ENCODE peak calls at places on chromosomes 7 and 10, in eight cellular contexts. I is heart right ventricle, Z is kidney epithelial cell, O is fibroblast of lung, A is left ventricle myocardium inferior, J is cardiac fibroblast, F is colonic mucosa, X is neural progenitor cell. G is an unnamed sample.

GRCh38 chr10:97132273-97132672 is 53.5 kb downstream of the SLIT1 start:
- DNase-seq in I (no peak), Z (no peak), O (no peak), A (no peak), J (no peak), F (no peak), X (no peak), G (no peak)

GRCh38 chr10:58743466-58744115 is 230.9 kb downstream of the BICC1 start:
- DNase-seq in I (no peak), Z (no peak), O (no peak), A (no peak), J (peak; percentile 68), F (no peak), X (peak; percentile 70), G (peak; percentile 67)

GRCh38 chr10:3397231-3397630 is 224.6 kb upstream of the PITRM1 start:
- DNase-seq in I (no peak), Z (no peak), O (no peak), A (no peak), J (peak; percentile 37), F (no peak), X (no peak), G (no peak)

GRCh38 chr7:37208528-37208927 is 240.1 kb downstream of the ELMO1 start:
- DNase-seq in I (no peak), Z (peak; percentile 31), O (peak; percentile 99), A (peak; percentile 44), J (peak; percentile 78), F (peak; percentile 60), X (peak; percentile 70), G (peak; percentile 93)

GRCh38 chr10:102540023-102540422 is 36.3 kb downstream of the SUFU start:
- DNase-seq in I (no peak), Z (no peak), O (peak; percentile 17), A (no peak), J (peak; percentile 34), F (no peak), X (no peak), G (peak; percentile 35)

GRCh38 chr7:135877799-135878198 is 99.4 kb downstream of the MTPN start:
- DNase-seq in I (no peak), Z (peak; percentile 80), O (peak; percentile 77), A (no peak), J (peak; percentile 71), F (no peak), X (no peak), G (peak; percentile 37)

GRCh38 chr7:136000288-136000913 is 23.2 kb upstream of the MTPN start:
- DNase-seq in I (no peak), Z (no peak), O (peak; percentile 15), A (no peak), J (peak; percentile 42), F (no peak), X (no peak), G (no peak)

GRCh38 chr7:151777913-151778670 is 98.8 kb downstream of the PRKAG2 start:
- DNase-seq in I (no peak), Z (no peak), O (no peak), A (peak; percentile 13), J (no peak), F (no peak), X (no peak), G (no peak)

GRCh38 chr10:23461557-23461956 is 22.7 kb downstream of the OTUD1 start:
- DNase-seq in I (no peak), Z (no peak), O (no peak), A (no peak), J (no peak), F (no peak), X (peak; percentile 7), G (no peak)

GRCh38 chr7:101170617-101171441 is 5.5 kb upstream of the VGF start:
- DNase-seq in I (no peak), Z (no peak), O (no peak), A (no peak), J (no peak), F (no peak), X (no peak), G (no peak)

GRCh38 chr7:35749548-35749947 is 51.3 kb upstream of the SEPTIN7 start:
- DNase-seq in I (peak; percentile 25), Z (no peak), O (peak; percentile 56), A (peak; percentile 36), J (no peak), F (no peak), X (no peak), G (peak; percentile 86)

GRCh38 chr7:45224832-45225231 is 67.2 kb downstream of the RAMP3 start:
- DNase-seq in I (no peak), Z (no peak), O (no peak), A (no peak), J (no peak), F (no peak), X (peak; percentile 65), G (no peak)

GRCh38 chr7:89826574-89826973 is 327.7 kb upstream of the STEAP1 start:
- DNase-seq in I (no peak), Z (no peak), O (no peak), A (no peak), J (no peak), F (no peak), X (no peak), G (no peak)

GRCh38 chr7:1432411-1433082 is 26.7 kb downstream of the MICALL2 start:
- DNase-seq in I (peak; percentile 78), Z (no peak), O (peak; percentile 46), A (peak; percentile 69), J (peak; percentile 71), F (peak; percentile 85), X (peak; percentile 84), G (peak; percentile 51)

GRCh38 chr7:12062062-12062461 is 149.0 kb upstream of the TMEM106B start:
- DNase-seq in I (no peak), Z (no peak), O (no peak), A (no peak), J (peak; percentile 24), F (no peak), X (no peak), G (no peak)

GRCh38 chr7:47653550-47654351 is 71.8 kb upstream of the TNS3 start:
- DNase-seq in I (no peak), Z (no peak), O (peak; percentile 68), A (no peak), J (peak; percentile 86), F (no peak), X (no peak), G (peak; percentile 93)

GRCh38 chr10:77887631-77888355 is 38.8 kb downstream of the DLG5 start:
- DNase-seq in I (no peak), Z (no peak), O (peak; percentile 13), A (no peak), J (peak; percentile 15), F (no peak), X (no peak), G (peak; percentile 42)

GRCh38 chr10:36114913-36115312 is 472.8 kb upstream of the FZD8 start:
- DNase-seq in I (no peak), Z (no peak), O (peak; percentile 4), A (no peak), J (peak; percentile 66), F (no peak), X (no peak), G (peak; percentile 97)

GRCh38 chr7:121084748-121085336 is 96.3 kb downstream of the CPED1 start:
- DNase-seq in I (peak; percentile 11), Z (peak; percentile 82), O (peak; percentile 86), A (no peak), J (peak; percentile 98), F (no peak), X (no peak), G (peak; percentile 97)

GRCh38 chr10:70830185-70830584 is 14.4 kb downstream of the SGPL1 start:
- DNase-seq in I (no peak), Z (no peak), O (no peak), A (no peak), J (no peak), F (no peak), X (no peak), G (no peak)
- TF ChIP-seq CTCF in I (no peak), Z (no peak), O (no peak), A (no peak), J (no peak), F (no peak), X (no peak), G (no peak)

GRCh38 chr10:123136221-123136805 is 543 bp downstream of the HMX3 start:
- DNase-seq in I (no peak), Z (no peak), O (no peak), A (no peak), J (no peak), F (no peak), X (no peak), G (no peak)
- H3K4me3 ChIP-seq in I (peak overlapping the region; percentile 44), Z (no peak overlapping the region), O (no peak overlapping the region), A (peak overlapping the region; percentile 61), J (no peak overlapping the region), F (no peak overlapping the region), X (peak overlapping the region; percentile 50), G (no peak overlapping the region)

GRCh38 chr10:133278577-133279265 is 2.1 kb upstream of the ADAM8 start:
- DNase-seq in I (no peak), Z (peak; percentile 52), O (peak; percentile 44), A (peak; percentile 56), J (peak; percentile 44), F (peak; percentile 57), X (no peak), G (no peak)

GRCh38 chr10:133276100-133276434 is 601 bp downstream of the ADAM8 start:
- DNase-seq in I (no peak), Z (no peak), O (no peak), A (no peak), J (no peak), F (no peak), X (no peak), G (no peak)

GRCh38 chr10:133276435-133277201 is at the start of gene ADAM8:
- DNase-seq in I (peak; percentile 48), Z (no peak), O (no peak), A (no peak), J (no peak), F (no peak), X (peak; percentile 77), G (no peak)

GRCh38 chr10:133277993-133278576 is 1.4 kb upstream of the ADAM8 start:
- DNase-seq in I (no peak), Z (no peak), O (no peak), A (no peak), J (no peak), F (no peak), X (no peak), G (no peak)

GRCh38 chr10:133277277-133277992 is 767 bp upstream of the ADAM8 start:
- DNase-seq in I (no peak), Z (no peak), O (no peak), A (no peak), J (no peak), F (no peak), X (no peak), G (no peak)
- TF ChIP-seq CTCF in I (no peak), Z (no peak), O (no peak), A (no peak), J (no peak), F (no peak), X (no peak), G (no peak)

DNA sequence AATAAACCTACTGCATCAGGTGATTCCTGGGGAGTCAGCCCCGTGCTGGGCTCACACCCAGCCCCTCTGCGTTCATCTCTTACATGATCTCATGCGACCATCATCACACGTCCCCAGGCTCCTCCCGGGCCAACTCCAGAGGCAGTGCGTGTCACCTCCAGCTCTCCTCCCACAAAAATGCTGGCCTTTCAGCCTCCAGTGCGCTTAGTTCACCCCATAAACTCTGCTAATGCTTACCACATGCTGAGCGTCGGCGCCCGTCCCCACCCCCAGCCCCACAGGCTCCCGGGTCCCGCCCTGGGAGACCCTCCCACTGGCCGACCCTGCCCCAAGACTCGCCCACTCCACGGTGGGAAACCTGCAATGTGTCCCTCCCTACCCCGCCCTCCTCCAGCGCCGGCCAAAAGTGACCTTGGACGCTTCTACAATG is 816 bp upstream of the SDK1 start:
- DNase-seq in I (no peak), Z (no peak), O (peak; percentile 28), A (no peak), J (no peak), F (no peak), X (peak; percentile 44), G (no peak)
- H3K4me3 ChIP-seq in I (peak overlapping the region; percentile 54), Z (peak overlapping the region; percentile 51), O (no peak overlapping the region), A (peak overlapping the region; percentile 69), J (peak overlapping the region; percentile 48), F (peak overlapping the region; percentile 25), X (peak overlapping the region; percentile 47), G (peak overlapping the region; percentile 61)

GRCh38 chr7:55180821-55181542 is 162.2 kb downstream of the EGFR start:
- DNase-seq in I (no peak), Z (no peak), O (no peak), A (no peak), J (no peak), F (peak; percentile 77), X (no peak), G (no peak)
- TF ChIP-seq CTCF in I (no peak), Z (no peak), O (no peak), A (no peak), J (no peak), F (peak; percentile 28), X (no peak), G (no peak)

G was measured in fibroblast of the aortic adventitia.